ENCODE peak calls at places on chromosomes 12 and 14, in eight cellular contexts. R is small intestine, E is IMR-90, H is tibial artery, X is pancreas, G is brain microvascular endothelial cell, F is uterus, S is right atrium auricular region. W is an unnamed sample.

GRCh38 chr14:101876539-101876938 is 87.8 kb upstream of the DYNC1H1 start:
- DNase-seq in H (peak; percentile 81), F (peak; percentile 85), E (peak; percentile 18), G (no peak), S (peak; percentile 80), R (peak; percentile 48), X (no peak), W (peak; percentile 62)

GRCh38 chr12:16361142-16361783 is 13.8 kb downstream of the MGST1 start:
- DNase-seq in F (no peak), X (no peak), H (no peak), E (no peak), G (no peak), S (no peak), R (peak; percentile 54), W (no peak)

GRCh38 chr14:95073947-95074346 is 83.4 kb downstream of the DICER1 start:
- DNase-seq in E (no peak), R (no peak), S (no peak), F (no peak), G (no peak), H (no peak), X (no peak), W (no peak)

GRCh38 chr14:75141967-75142366 is 15.1 kb upstream of the NEK9 start:
- DNase-seq in H (no peak), E (peak; percentile 56), G (peak; percentile 38), R (no peak), S (no peak), F (no peak), X (no peak), W (no peak)

GRCh38 chr14:77598366-77599050 is 17.9 kb downstream of the SPTLC2 start:
- DNase-seq in X (no peak), R (peak; percentile 64), G (no peak), H (no peak), F (no peak), S (no peak), E (no peak), W (no peak)

GRCh38 chr14:101254805-101255764 is 306.2 kb upstream of the DIO3 start:
- DNase-seq in X (no peak), F (peak; percentile 46), H (no peak), S (no peak), G (no peak), R (no peak), E (no peak), W (peak; percentile 62)

GRCh38 chr12:55929306-55929791 is 1.6 kb upstream of the DGKA start:
- DNase-seq in X (no peak), H (no peak), G (no peak), S (no peak), R (peak; percentile 70), F (no peak), E (no peak), W (no peak)

GRCh38 chr12:11981174-11981733 is 89.5 kb upstream of the BCL2L14 start:
- DNase-seq in R (no peak), E (no peak), S (no peak), F (no peak), H (no peak), G (no peak), X (no peak), W (no peak)

GRCh38 chr12:105378821-105379400 is 48.4 kb downstream of the C12orf75 start:
- DNase-seq in H (no peak), S (no peak), R (no peak), E (no peak), F (no peak), X (no peak), G (no peak), W (no peak)

GRCh38 chr14:68362841-68363240 is 430.0 kb downstream of the ZFP36L1 start:
- DNase-seq in S (no peak), G (no peak), H (no peak), X (no peak), R (no peak), F (no peak), E (no peak), W (no peak)

GRCh38 chr12:130192667-130193345 is 30.5 kb downstream of the FZD10 start:
- DNase-seq in X (no peak), F (no peak), H (no peak), R (no peak), G (no peak), E (no peak), S (peak; percentile 49), W (no peak)

GRCh38 chr12:104304261-104305004 is 894 bp downstream of the EID3 start:
- DNase-seq in S (no peak), X (no peak), E (no peak), R (no peak), F (no peak), H (no peak), G (no peak), W (no peak)

GRCh38 chr12:104306376-104306775 is 2.8 kb downstream of the EID3 start:
- DNase-seq in E (no peak), G (no peak), F (no peak), H (no peak), X (no peak), R (no peak), S (no peak), W (no peak)

GRCh38 chr12:104305349-104305748 is 1.8 kb downstream of the EID3 start:
- DNase-seq in F (no peak), R (no peak), X (no peak), G (no peak), E (no peak), H (no peak), S (no peak), W (no peak)

GRCh38 chr12:104306943-104307654 is 3.6 kb downstream of the EID3 start:
- DNase-seq in R (no peak), S (no peak), F (no peak), G (no peak), X (no peak), H (no peak), E (peak; percentile 44), W (no peak)

DNA sequence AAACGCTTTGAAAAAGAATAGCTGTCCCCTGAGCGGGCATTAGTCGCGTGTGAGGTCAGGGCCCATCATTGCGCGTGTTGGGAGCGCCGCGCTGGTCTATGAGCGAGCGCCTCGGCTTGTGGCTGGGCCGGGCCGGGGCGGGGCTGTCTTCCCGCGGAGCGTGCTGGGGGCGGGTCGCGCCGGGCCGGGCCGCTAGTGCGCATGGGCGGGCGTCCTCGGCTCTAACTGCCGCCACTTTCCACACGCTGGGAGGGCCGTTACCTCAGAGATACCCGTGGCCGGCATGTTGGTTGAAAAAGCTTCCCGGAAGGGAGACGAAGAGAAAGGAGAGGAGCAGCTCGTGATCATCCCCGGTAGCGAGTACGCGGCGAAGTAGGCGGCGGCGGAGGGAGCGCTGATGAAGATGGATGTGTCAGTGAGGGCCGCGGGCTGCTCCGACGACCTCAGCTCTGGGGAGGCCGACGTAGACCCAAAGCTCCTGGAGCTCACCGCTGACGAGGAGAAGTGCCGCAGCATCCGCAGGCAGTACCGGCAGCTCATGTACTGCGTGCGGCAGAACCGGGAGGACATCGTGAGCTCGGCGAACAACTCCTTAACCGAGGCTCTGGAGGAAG is at the start of gene EID3:
- DNase-seq in E (peak; percentile 73), S (peak; percentile 80), H (peak; percentile 90), R (peak; percentile 83), F (peak; percentile 93), G (peak; percentile 77), X (peak; percentile 89), W (peak; percentile 92)
- H3K4me3 ChIP-seq in E (peak within 1 kb of the TSS; percentile 43), S (peak within 1 kb of the TSS; percentile 29), H (peak within 1 kb of the TSS; percentile 50), R (peak within 1 kb of the TSS; percentile 50), F (peak within 1 kb of the TSS; percentile 41), G (peak within 1 kb of the TSS; percentile 50), X (peak within 1 kb of the TSS; percentile 50), W (peak within 1 kb of the TSS; percentile 61)

DNA sequence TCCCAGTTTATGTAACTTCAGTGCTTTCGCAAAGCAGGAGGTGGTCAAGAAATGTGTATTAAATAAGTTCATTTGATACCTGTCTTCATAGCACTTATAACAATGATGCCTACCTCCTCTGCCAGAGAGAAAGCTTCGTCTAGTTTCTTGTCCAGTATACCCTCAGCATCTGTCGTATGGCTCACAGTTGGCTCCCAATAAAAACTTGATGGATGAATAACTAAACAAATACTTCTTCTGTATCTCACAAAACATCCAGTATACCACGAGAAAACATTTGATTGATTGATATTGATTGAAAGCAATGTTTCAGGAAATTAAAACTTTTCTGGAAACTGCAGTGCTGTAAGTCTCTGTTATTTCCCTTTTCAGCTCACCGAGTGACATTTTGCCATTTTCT is 26.9 kb upstream of the PTGDR start:
- DNase-seq in H (no peak), E (no peak), X (no peak), G (no peak), R (no peak), F (no peak), S (no peak), W (no peak)
- H3K36me3 ChIP-seq in H (no peaks in the 10 kb centered on the region), E (no peaks in the 10 kb centered on the region), X (no peaks in the 10 kb centered on the region), G (no peaks in the 10 kb centered on the region), R (no peaks in the 10 kb centered on the region), F (no peaks in the 10 kb centered on the region), S (no peaks in the 10 kb centered on the region), W (no peaks in the 10 kb centered on the region)

GRCh38 chr14:23101213-23101970 is 3.4 kb downstream of the CIROP start:
- DNase-seq in S (no peak), F (no peak), H (no peak), R (no peak), X (peak; percentile 10), G (no peak), E (no peak), W (no peak)

GRCh38 chr14:23097786-23098185 is 2.5 kb downstream of the C14orf119 start:
- DNase-seq in R (no peak), E (no peak), H (no peak), G (no peak), S (no peak), F (no peak), X (peak; percentile 6), W (no peak)

GRCh38 chr14:23102801-23103200 is 2.0 kb downstream of the CIROP start:
- DNase-seq in S (peak; percentile 55), X (no peak), R (no peak), H (no peak), G (no peak), E (no peak), F (no peak), W (no peak)

GRCh38 chr14:23101986-23102625 is 2.7 kb downstream of the CIROP start:
- DNase-seq in H (peak; percentile 46), R (no peak), S (no peak), G (no peak), E (no peak), X (peak; percentile 7), F (no peak), W (no peak)

DNA sequence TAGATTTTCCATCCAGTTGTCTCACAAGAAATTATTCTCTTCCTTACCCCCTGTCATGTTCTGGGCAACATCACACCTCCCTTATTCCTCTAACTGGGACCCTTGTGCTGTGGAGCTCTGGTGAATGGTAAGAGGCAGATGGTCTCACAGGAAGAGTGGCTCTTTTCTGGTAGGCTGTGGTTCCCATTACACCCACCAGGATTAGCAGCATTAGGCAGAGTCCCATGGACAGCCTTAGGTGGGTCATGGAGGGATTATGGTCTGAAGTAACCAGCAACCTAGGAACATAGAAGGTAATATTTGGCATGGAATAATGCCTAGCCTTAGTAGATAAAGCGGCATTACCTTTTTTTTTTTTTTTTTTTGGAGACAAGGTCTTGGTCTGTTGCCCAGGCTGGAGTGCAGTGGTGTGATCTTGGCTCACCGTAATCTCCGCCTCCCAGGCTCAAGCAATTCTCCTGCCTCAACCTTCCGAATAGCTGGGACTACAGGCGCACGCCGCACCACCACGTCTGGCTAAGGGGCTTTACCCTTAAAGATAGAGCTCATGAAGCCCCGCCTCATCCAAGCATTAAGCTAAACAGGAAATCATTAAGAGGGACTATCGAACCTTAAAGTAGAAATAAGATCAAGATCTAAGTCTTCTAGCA is 4.0 kb downstream of the C14orf119 start:
- DNase-seq in R (no peak), X (peak; percentile 42), E (no peak), G (no peak), S (no peak), F (no peak), H (peak; percentile 53), W (no peak)
- H3K27ac ChIP-seq in R (no peak overlapping the region), X (no peak overlapping the region), E (no peak overlapping the region), G (no peak overlapping the region), S (no peak overlapping the region), F (no peak overlapping the region), H (no peak overlapping the region), W (no peak overlapping the region)

GRCh38 chr12:48184549-48184922 is 1.1 kb downstream of the CCDC184 start:
- DNase-seq in E (no peak), F (no peak), X (no peak), S (no peak), G (no peak), R (no peak), H (no peak), W (no peak)
- H3K4me3 ChIP-seq in E (peak overlapping the region; percentile 26), F (peak overlapping the region; percentile 69), X (no peak overlapping the region), S (peak overlapping the region; percentile 42), G (peak overlapping the region; percentile 12), R (no peak overlapping the region), H (peak overlapping the region; percentile 56), W (peak overlapping the region; percentile 74)